ENCODE peak calls at places on chromosomes 2 and 18, in five cellular contexts. Z, C, E, V and T are unnamed samples.

GRCh38 chr2:76953733-76954347 is 568.3 kb downstream of the LRRTM4 start:
- DNase-seq in Z (peak; percentile 15), C (no peak), E (no peak), V (peak; percentile 28), T (no peak)

GRCh38 chr18:8049147-8049546 is 482.0 kb downstream of the PTPRM start:
- DNase-seq in Z (no peak), C (no peak), E (no peak), V (no peak), T (no peak)

GRCh38 chr2:235106874-235107639 is 155.2 kb downstream of the SH3BP4 start:
- DNase-seq in Z (peak; percentile 67), C (no peak), E (peak; percentile 31), V (peak; percentile 51), T (peak; percentile 75)

GRCh38 chr18:41396861-41397260 is 558.2 kb upstream of the PIK3C3 start:
- DNase-seq in Z (no peak), C (no peak), E (no peak), V (no peak), T (no peak)

GRCh38 chr2:118095610-118096009 is 7.3 kb downstream of the INSIG2 start:
- DNase-seq in Z (no peak), C (no peak), E (no peak), V (no peak), T (no peak)

GRCh38 chr2:2867371-2867770 is 510.2 kb downstream of the EIPR1 start:
- DNase-seq in Z (no peak), C (no peak), E (no peak), V (no peak), T (no peak)

GRCh38 chr2:130963058-130963848 is 126.5 kb downstream of the ARHGEF4 start:
- DNase-seq in Z (no peak), C (no peak), E (no peak), V (no peak), T (no peak)

GRCh38 chr2:14492920-14493503 is 139.5 kb upstream of the LRATD1 start:
- DNase-seq in Z (no peak), C (no peak), E (peak; percentile 3), V (no peak), T (no peak)

GRCh38 chr2:159072795-159073194 is 104.4 kb downstream of the TANC1 start:
- DNase-seq in Z (no peak), C (no peak), E (no peak), V (no peak), T (no peak)

GRCh38 chr2:228846161-228846560 is 424.9 kb downstream of the PID1 start:
- DNase-seq in Z (no peak), C (no peak), E (no peak), V (no peak), T (no peak)

GRCh38 chr18:13452448-13452811 is 233.9 kb downstream of the LDLRAD4 start:
- DNase-seq in Z (no peak), C (no peak), E (no peak), V (peak; percentile 81), T (no peak)

GRCh38 chr2:74537140-74537539 is 7.4 kb downstream of the HTRA2 start:
- DNase-seq in Z (no peak), C (no peak), E (no peak), V (no peak), T (no peak)

GRCh38 chr2:188322569-188323531 is 31.2 kb downstream of the GULP1 start:
- DNase-seq in Z (no peak), C (no peak), E (no peak), V (no peak), T (no peak)

GRCh38 chr2:217942731-217943335 is 60.0 kb downstream of the TNS1 start:
- DNase-seq in Z (peak; percentile 52), C (peak; percentile 39), E (no peak), V (no peak), T (peak; percentile 90)

GRCh38 chr2:20561703-20562454 is 89.0 kb downstream of the HS1BP3 start:
- DNase-seq in Z (no peak), C (no peak), E (no peak), V (no peak), T (no peak)

GRCh38 chr2:100878000-100878786 is 58.3 kb downstream of the NPAS2 start:
- DNase-seq in Z (no peak), C (no peak), E (no peak), V (peak; percentile 58), T (peak; percentile 37)

GRCh38 chr18:36281941-36282340 is 15.6 kb upstream of the FHOD3 start:
- DNase-seq in Z (no peak), C (no peak), E (no peak), V (no peak), T (no peak)

GRCh38 chr2:205730701-205731271 is 48.5 kb downstream of the NRP2 start:
- DNase-seq in Z (no peak), C (no peak), E (no peak), V (no peak), T (no peak)

GRCh38 chr2:219645631-219646527 is 18.4 kb downstream of the SLC4A3 start:
- DNase-seq in Z (peak; percentile 23), C (no peak), E (no peak), V (peak; percentile 75), T (no peak)

GRCh38 chr18:62485684-62486083 is 37.1 kb upstream of the ZCCHC2 start:
- DNase-seq in Z (no peak), C (no peak), E (no peak), V (peak; percentile 45), T (no peak)

GRCh38 chr2:73089270-73090030 is 17.9 kb upstream of the SFXN5 start:
- DNase-seq in Z (peak; percentile 61), C (no peak), E (no peak), V (peak; percentile 71), T (peak; percentile 51)

GRCh38 chr2:100978582-100979051 is 23.5 kb upstream of the RPL31 start:
- DNase-seq in Z (no peak), C (no peak), E (no peak), V (no peak), T (no peak)

GRCh38 chr2:179486969-179487752 is 222.5 kb upstream of the SESTD1 start:
- DNase-seq in Z (no peak), C (no peak), E (no peak), V (no peak), T (no peak)

GRCh38 chr2:30756971-30757370 is 50.3 kb downstream of the CAPN13 start:
- DNase-seq in Z (no peak), C (peak; percentile 47), E (no peak), V (no peak), T (no peak)

GRCh38 chr2:150091896-150092295 is 395.6 kb downstream of the RND3 start:
- DNase-seq in Z (no peak), C (no peak), E (no peak), V (no peak), T (no peak)

GRCh38 chr2:152047826-152048476 is 50.9 kb downstream of the CACNB4 start:
- DNase-seq in Z (no peak), C (no peak), E (no peak), V (no peak), T (no peak)

GRCh38 chr2:214966420-214966819 is 156.9 kb upstream of the BARD1 start:
- DNase-seq in Z (no peak), C (no peak), E (no peak), V (no peak), T (no peak)

GRCh38 chr18:57845468-57846103 is 42.5 kb upstream of the ATP8B1 start:
- DNase-seq in Z (no peak), C (no peak), E (no peak), V (no peak), T (no peak)

GRCh38 chr2:10568721-10569432 is 120.8 kb upstream of the ODC1 start:
- DNase-seq in Z (no peak), C (no peak), E (no peak), V (no peak), T (no peak)

GRCh38 chr2:55857766-55858165 is 65.8 kb downstream of the EFEMP1 start:
- DNase-seq in Z (no peak), C (no peak), E (no peak), V (no peak), T (no peak)
- TF ChIP-seq POLR2A in Z (no peak), C (no peak), E (no peak), V (no peak), T (no peak)

GRCh38 chr2:201261471-201261870 is 1.1 kb downstream of the CASP8 start:
- DNase-seq in Z (no peak), C (peak; percentile 87), E (no peak), V (no peak), T (no peak)
- H3K4me1 ChIP-seq in Z (no peaks in the 10 kb centered on the region), C (peaks cover 100% of the 10 kb centered on the region), E (peaks cover 7% of the 10 kb centered on the region), V (peaks cover 22% of the 10 kb centered on the region), T (no peaks in the 10 kb centered on the region)

GRCh38 chr2:213020268-213020667 is 131.1 kb downstream of the IKZF2 start:
- DNase-seq in Z (no peak), C (no peak), E (no peak), V (no peak), T (no peak)
- TF ChIP-seq POLR2A in Z (no peak), C (no peak), E (no peak), V (no peak), T (no peak)

DNA sequence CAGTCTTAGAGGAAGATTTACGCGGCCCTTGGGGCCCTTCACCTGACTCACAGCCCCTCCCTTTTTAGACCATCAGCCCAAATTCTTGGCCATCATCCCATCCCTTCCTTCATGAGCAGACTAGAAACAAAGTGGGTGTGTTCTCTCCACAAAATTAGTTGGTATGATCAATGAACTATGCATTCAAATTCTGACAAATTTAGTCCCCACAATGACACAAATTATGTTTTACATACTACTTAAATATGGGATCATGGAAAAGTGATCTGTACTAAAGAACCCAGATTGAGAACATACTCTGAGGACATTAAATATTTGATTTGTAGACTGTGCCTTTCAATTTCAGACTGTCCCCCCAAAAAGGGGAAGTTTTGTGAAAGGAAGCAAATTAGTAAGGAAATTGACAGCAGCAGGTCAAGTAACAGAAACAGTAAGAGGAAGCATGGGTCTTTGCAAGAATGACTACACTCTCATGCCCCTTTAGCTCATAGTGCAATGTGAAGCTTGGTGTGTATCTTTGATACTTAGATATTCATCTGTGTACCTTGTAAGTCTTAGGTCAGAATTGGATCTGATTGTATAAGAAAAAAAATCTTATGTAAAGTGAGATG is 2.2 kb upstream of the MAPRE2 start:
- DNase-seq in Z (no peak), C (no peak), E (no peak), V (no peak), T (no peak)
- H3K4me1 ChIP-seq in Z (peaks cover 17% of the 10 kb centered on the region), C (peaks cover 63% of the 10 kb centered on the region), E (no peaks in the 10 kb centered on the region), V (peaks cover 13% of the 10 kb centered on the region), T (peaks cover 12% of the 10 kb centered on the region)